ENCODE peak calls at places on chromosomes 16 and 17, in five cellular contexts. Z is AG04450, N is PC-9, E is tibial nerve, D is kidney epithelial cell. W is an unnamed sample.

GRCh38 chr16:86865866-86866675 is 287.7 kb downstream of the FOXL1 start:
- DNase-seq in E (no peak), Z (no peak), N (no peak), D (no peak), W (no peak)

GRCh38 chr16:19909750-19910322 is 25.2 kb upstream of the GPRC5B start:
- DNase-seq in E (no peak), Z (no peak), N (no peak), D (no peak), W (no peak)

GRCh38 chr16:56415849-56416248 is 9.5 kb downstream of the AMFR start:
- DNase-seq in Z (no peak), D (no peak), N (no peak), E (no peak), W (no peak)

GRCh38 chr16:84049403-84050060 is 6.9 kb upstream of the SLC38A8 start:
- DNase-seq in Z (no peak), N (no peak), D (no peak), E (no peak), W (no peak)

GRCh38 chr17:43074869-43075268 is 49.8 kb downstream of the RND2 start:
- DNase-seq in N (no peak), Z (no peak), E (no peak), D (no peak), W (no peak)

GRCh38 chr16:8963825-8964441 is at the start of gene USP7:
- DNase-seq in D (peak), Z (peak), E (peak), N (peak), W (peak)

GRCh38 chr17:68291836-68292688 is 767 bp downstream of the ARSG start:
- DNase-seq in Z (no peak), E (peak), D (peak), N (peak), W (peak)

GRCh38 chr16:74898667-74899066 is 86.3 kb downstream of the WDR59 start:
- DNase-seq in Z (no peak), E (no peak), D (no peak), N (no peak), W (no peak)

GRCh38 chr16:14434860-14435259 is 195.2 kb downstream of the PARN start:
- DNase-seq in N (no peak), Z (no peak), D (no peak), E (no peak), W (no peak)

GRCh38 chr17:78343099-78343432 is 16.8 kb downstream of the SOCS3 start:
- DNase-seq in D (no peak), Z (no peak), E (no peak), N (no peak), W (no peak)

GRCh38 chr17:66275651-66276050 is 26.8 kb upstream of the PRKCA start:
- DNase-seq in D (peak), E (no peak), Z (peak), N (peak), W (no peak)

GRCh38 chr16:84905965-84906460 is 86.2 kb downstream of the CRISPLD2 start:
- DNase-seq in E (no peak), Z (no peak), D (no peak), N (no peak), W (no peak)

GRCh38 chr17:2400474-2400866 is 390 bp downstream of the MNT start:
- DNase-seq in E (no peak), N (no peak), Z (no peak), D (no peak), W (peak)

GRCh38 chr16:50762241-50762640 is 20.4 kb downstream of the CYLD start:
- DNase-seq in Z (no peak), E (no peak), D (no peak), N (no peak), W (no peak)

GRCh38 chr17:66953661-66954060 is 10.8 kb upstream of the CACNG4 start:
- DNase-seq in N (no peak), E (no peak), D (no peak), Z (no peak), W (no peak)

GRCh38 chr16:55868980-55869379 is 6.2 kb downstream of the CES5A start:
- DNase-seq in Z (no peak), D (no peak), E (no peak), N (no peak), W (no peak)

GRCh38 chr16:24070851-24071250 is 185.3 kb upstream of the CACNG3 start:
- DNase-seq in Z (no peak), D (no peak), N (no peak), E (no peak), W (peak)

GRCh38 chr16:87062569-87063442 is 254.4 kb downstream of the C16orf95 start:
- DNase-seq in Z (no peak), D (no peak), N (no peak), E (peak), W (peak)

GRCh38 chr16:63185235-63185780 is 1149.1 kb upstream of the CDH8 start:
- DNase-seq in D (no peak), N (no peak), E (no peak), Z (no peak), W (no peak)

GRCh38 chr16:48054881-48055601 is 100.8 kb downstream of the ABCC12 start:
- DNase-seq in D (peak), Z (peak), E (no peak), N (no peak), W (peak)

GRCh38 chr17:66395961-66396360 is 93.5 kb downstream of the PRKCA start:
- DNase-seq in E (no peak), N (no peak), D (no peak), Z (no peak), W (no peak)

GRCh38 chr16:66539628-66540469 is 10.1 kb downstream of the TK2 start:
- DNase-seq in Z (no peak), D (peak), N (no peak), E (no peak), W (no peak)

GRCh38 chr17:71511266-71511995 is 609.4 kb upstream of the SOX9 start:
- DNase-seq in E (no peak), N (no peak), Z (no peak), D (no peak), W (no peak)

GRCh38 chr17:47830396-47830907 is 889 bp downstream of the MRPL10 start:
- DNase-seq in N (no peak), Z (no peak), D (no peak), E (no peak), W (no peak)

GRCh38 chr17:47829870-47830269 is 1.5 kb downstream of the MRPL10 start:
- DNase-seq in N (no peak), Z (no peak), E (no peak), D (no peak), W (no peak)

GRCh38 chr17:47831934-47832327 is 461 bp downstream of the LRRC46 start:
- DNase-seq in E (no peak), Z (no peak), D (no peak), N (no peak), W (no peak)

GRCh38 chr17:47834756-47835155 is 3.3 kb downstream of the LRRC46 start:
- DNase-seq in D (no peak), E (no peak), Z (no peak), N (no peak), W (no peak)

GRCh38 chr17:47830991-47831933 is at the start of the genes LRRC46 and MRPL10:
- DNase-seq in Z (peak), D (peak), E (peak), N (peak), W (peak)
- TF ChIP-seq CTCF in Z (peak), D (peak), E (no peak), N (peak), W (peak)

DNA sequence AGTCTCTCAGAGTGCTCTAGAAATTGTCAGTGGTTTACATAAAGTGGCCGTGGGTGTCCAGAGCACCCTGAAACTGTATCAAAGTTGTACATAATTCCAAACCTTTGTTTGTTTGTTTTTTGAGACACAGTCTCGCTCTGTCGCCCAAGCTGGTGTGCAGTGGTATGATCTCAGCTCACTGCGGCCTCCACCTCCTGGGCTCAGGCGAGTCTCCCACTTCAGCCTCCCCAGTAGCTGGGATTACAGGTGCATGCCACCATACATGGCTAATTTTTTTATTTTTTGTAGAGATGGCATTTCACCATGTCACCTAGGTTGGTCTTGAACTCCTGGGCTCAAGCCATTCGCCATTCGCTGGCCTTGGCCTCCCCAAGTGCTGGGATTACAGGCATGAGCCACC is 24.3 kb upstream of the ADGRG1 start:
- DNase-seq in D (no peak), E (no peak), N (no peak), Z (no peak), W (no peak)
- TF ChIP-seq CTCF in D (no peak), E (no peak), N (no peak), Z (no peak), W (no peak)

DNA sequence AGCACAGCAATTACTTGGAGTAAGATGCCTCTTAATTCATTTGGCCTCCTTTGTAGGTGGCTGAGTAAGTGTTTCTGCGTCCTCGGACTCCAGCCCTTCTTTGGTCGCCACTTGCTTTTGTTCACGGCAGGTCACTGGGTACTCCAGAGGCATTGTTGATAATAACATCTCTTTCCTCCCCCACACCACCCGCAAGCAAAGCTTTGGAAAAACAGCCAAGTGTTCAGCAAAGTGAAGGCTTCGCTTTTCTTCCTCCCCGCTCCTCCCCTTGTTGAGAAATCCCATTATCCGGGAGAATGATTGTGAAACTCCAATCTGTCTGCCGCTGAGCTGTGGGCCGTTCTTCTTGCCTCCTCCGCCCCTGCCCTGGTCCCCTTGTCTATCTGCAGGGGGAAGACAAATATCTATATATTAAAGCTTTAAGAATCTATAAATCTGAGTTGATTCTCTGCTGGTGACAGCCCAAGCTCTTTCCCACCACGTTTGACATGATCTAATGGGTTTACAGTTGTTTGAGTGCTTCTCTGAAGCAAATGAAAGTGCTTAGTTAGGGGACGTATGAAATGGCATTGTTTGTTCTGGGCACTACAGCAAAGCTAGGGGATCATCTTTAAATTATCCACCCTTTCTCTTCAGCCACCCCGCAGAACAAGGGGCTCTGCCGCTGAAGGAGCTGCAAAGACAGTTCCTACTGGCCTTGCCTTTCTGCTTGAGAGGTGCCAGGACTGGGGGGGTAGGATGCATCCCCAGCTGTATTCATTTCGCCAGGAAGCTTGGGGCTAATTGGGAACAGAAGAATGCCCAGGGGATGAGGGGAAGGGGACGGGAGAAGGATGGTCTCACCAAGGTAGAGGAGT is 167.1 kb downstream of the CCDC182 start:
- DNase-seq in N (no peak), E (peak), Z (peak), D (no peak), W (no peak)
- TF ChIP-seq CTCF in N (no peak), E (no peak), Z (no peak), D (no peak), W (no peak)

GRCh38 chr17:17748179-17748578 is 66.9 kb downstream of the RAI1 start:
- DNase-seq in E (no peak), D (no peak), Z (no peak), N (no peak), W (no peak)
- TF ChIP-seq CTCF in E (no peak), D (peak), Z (no peak), N (no peak), W (no peak)

GRCh38 chr17:40301315-40301714 is 7.7 kb upstream of the RARA start:
- DNase-seq in D (no peak), Z (no peak), N (no peak), E (no peak), W (no peak)
- TF ChIP-seq CTCF in D (peak), Z (no peak), N (peak), E (no peak), W (peak)

W was measured in GM13977.